ENCODE peak calls at places on chromosome 11, in six cellular contexts. One of them, this sample, is unnamed. For H3K4me1, the result is how much of the 10 kb centered on the place peaks cover.

GRCh38 chr11:74019860-74020259 is 11.0 kb upstream of the UCP3 start:
- DNase-seq in right cardiac atrium: no peak
- DNase-seq in K562: no peak
- DNase-seq in astrocyte: peak
- DNase-seq in A549: no peak
- DNase-seq in tibial artery: no peak
- DNase-seq in this sample: no peak

GRCh38 chr11:36231300-36231699 is 57.9 kb downstream of the COMMD9 start:
- DNase-seq in tibial artery: no peak
- DNase-seq in K562: no peak
- DNase-seq in astrocyte: peak
- DNase-seq in A549: no peak
- DNase-seq in right cardiac atrium: no peak
- DNase-seq in this sample: no peak

GRCh38 chr11:76148207-76148606 is 58.1 kb downstream of the WNT11 start:
- DNase-seq in astrocyte: no peak
- DNase-seq in A549: no peak
- DNase-seq in right cardiac atrium: no peak
- DNase-seq in K562: no peak
- DNase-seq in tibial artery: peak
- DNase-seq in this sample: no peak

GRCh38 chr11:74380746-74381439 is 17.3 kb downstream of the PGM2L1 start:
- DNase-seq in K562: no peak
- DNase-seq in tibial artery: no peak
- DNase-seq in right cardiac atrium: no peak
- DNase-seq in A549: peak
- DNase-seq in astrocyte: no peak
- DNase-seq in this sample: no peak

GRCh38 chr11:104973616-104974015 is 5.2 kb upstream of the CASP4 start:
- DNase-seq in K562: no peak
- DNase-seq in A549: no peak
- DNase-seq in right cardiac atrium: no peak
- DNase-seq in astrocyte: no peak
- DNase-seq in tibial artery: no peak
- DNase-seq in this sample: no peak

GRCh38 chr11:91156041-91156440 is 933.2 kb upstream of the CHORDC1 start:
- DNase-seq in K562: no peak
- DNase-seq in A549: no peak
- DNase-seq in tibial artery: no peak
- DNase-seq in astrocyte: peak
- DNase-seq in right cardiac atrium: no peak
- DNase-seq in this sample: no peak

GRCh38 chr11:77191823-77192495 is 63.9 kb downstream of the MYO7A start:
- DNase-seq in A549: peak
- DNase-seq in right cardiac atrium: peak
- DNase-seq in K562: peak
- DNase-seq in tibial artery: no peak
- DNase-seq in astrocyte: peak
- DNase-seq in this sample: no peak

GRCh38 chr11:102485095-102485722 is 32.6 kb upstream of the TMEM123 start:
- DNase-seq in astrocyte: no peak
- DNase-seq in right cardiac atrium: no peak
- DNase-seq in tibial artery: no peak
- DNase-seq in A549: no peak
- DNase-seq in K562: no peak
- DNase-seq in this sample: no peak

GRCh38 chr11:134393638-134394037 is 18.4 kb downstream of the B3GAT1 start:
- DNase-seq in A549: peak
- DNase-seq in astrocyte: no peak
- DNase-seq in right cardiac atrium: no peak
- DNase-seq in K562: peak
- DNase-seq in tibial artery: no peak
- DNase-seq in this sample: no peak

GRCh38 chr11:115872418-115872817 is 368.2 kb upstream of the CADM1 start:
- DNase-seq in A549: no peak
- DNase-seq in astrocyte: no peak
- DNase-seq in K562: no peak
- DNase-seq in right cardiac atrium: no peak
- DNase-seq in tibial artery: no peak
- DNase-seq in this sample: no peak

GRCh38 chr11:108959124-108959761 is 294.4 kb downstream of the DDX10 start:
- DNase-seq in astrocyte: no peak
- DNase-seq in tibial artery: no peak
- DNase-seq in K562: no peak
- DNase-seq in right cardiac atrium: no peak
- DNase-seq in A549: no peak
- DNase-seq in this sample: no peak

GRCh38 chr11:85029964-85030363 is 597.2 kb downstream of the DLG2 start:
- DNase-seq in K562: no peak
- DNase-seq in tibial artery: no peak
- DNase-seq in astrocyte: peak
- DNase-seq in right cardiac atrium: no peak
- DNase-seq in A549: peak
- DNase-seq in this sample: no peak

GRCh38 chr11:856397-856796 is 13.7 kb downstream of the TSPAN4 start:
- DNase-seq in right cardiac atrium: no peak
- DNase-seq in astrocyte: no peak
- DNase-seq in K562: no peak
- DNase-seq in tibial artery: no peak
- DNase-seq in A549: no peak
- DNase-seq in this sample: no peak

GRCh38 chr11:100855466-100856067 is 168.5 kb downstream of the ARHGAP42 start:
- DNase-seq in tibial artery: no peak
- DNase-seq in astrocyte: peak
- DNase-seq in K562: peak
- DNase-seq in A549: peak
- DNase-seq in right cardiac atrium: no peak
- DNase-seq in this sample: no peak

GRCh38 chr11:17846852-17847453 is 112.4 kb downstream of the KCNC1 start:
- DNase-seq in astrocyte: peak
- DNase-seq in tibial artery: no peak
- DNase-seq in A549: peak
- DNase-seq in K562: peak
- DNase-seq in right cardiac atrium: peak
- DNase-seq in this sample: no peak

GRCh38 chr11:134157451-134157850 is 66.3 kb downstream of the NCAPD3 start:
- DNase-seq in right cardiac atrium: no peak
- DNase-seq in A549: no peak
- DNase-seq in astrocyte: no peak
- DNase-seq in K562: no peak
- DNase-seq in tibial artery: no peak
- DNase-seq in this sample: no peak

GRCh38 chr11:94185387-94186084 is 56.9 kb downstream of the PANX1 start:
- DNase-seq in A549: no peak
- DNase-seq in astrocyte: peak
- DNase-seq in right cardiac atrium: no peak
- DNase-seq in tibial artery: no peak
- DNase-seq in K562: no peak
- DNase-seq in this sample: no peak

GRCh38 chr11:35272391-35272821 is 133.4 kb downstream of the CD44 start:
- DNase-seq in K562: no peak
- DNase-seq in right cardiac atrium: no peak
- DNase-seq in astrocyte: no peak
- DNase-seq in A549: no peak
- DNase-seq in tibial artery: no peak
- DNase-seq in this sample: no peak

GRCh38 chr11:95829580-95830259 is 39.4 kb downstream of the CEP57 start:
- DNase-seq in right cardiac atrium: no peak
- DNase-seq in A549: no peak
- DNase-seq in tibial artery: no peak
- DNase-seq in K562: no peak
- DNase-seq in astrocyte: peak
- DNase-seq in this sample: no peak

GRCh38 chr11:70481625-70482528 is 83.5 kb downstream of the CTTN start:
- DNase-seq in K562: peak
- DNase-seq in A549: peak
- DNase-seq in tibial artery: no peak
- DNase-seq in astrocyte: peak
- DNase-seq in right cardiac atrium: peak
- DNase-seq in this sample: no peak

GRCh38 chr11:118789501-118790356 is 1.2 kb downstream of the DDX6 start:
- DNase-seq in K562: peak
- DNase-seq in A549: peak
- DNase-seq in tibial artery: peak
- DNase-seq in astrocyte: peak
- DNase-seq in right cardiac atrium: peak
- DNase-seq in this sample: no peak

GRCh38 chr11:62295504-62295903 is 3.4 kb downstream of the SCGB1D4 start:
- DNase-seq in K562: peak
- DNase-seq in A549: peak
- DNase-seq in astrocyte: peak
- DNase-seq in right cardiac atrium: no peak
- DNase-seq in tibial artery: no peak
- DNase-seq in this sample: no peak

GRCh38 chr11:118572914-118573550 is 823 bp downstream of the ARCN1 start:
- DNase-seq in right cardiac atrium: no peak
- DNase-seq in tibial artery: no peak
- DNase-seq in astrocyte: peak
- DNase-seq in A549: peak
- DNase-seq in K562: peak
- DNase-seq in this sample: no peak

GRCh38 chr11:4577761-4578160 is 3.8 kb upstream of the OR52I2 start:
- DNase-seq in A549: no peak
- DNase-seq in tibial artery: no peak
- DNase-seq in right cardiac atrium: no peak
- DNase-seq in astrocyte: no peak
- DNase-seq in K562: no peak
- DNase-seq in this sample: no peak

GRCh38 chr11:26580929-26581328 is 8.9 kb upstream of the MUC15 start:
- DNase-seq in astrocyte: peak
- DNase-seq in right cardiac atrium: no peak
- DNase-seq in K562: no peak
- DNase-seq in A549: peak
- DNase-seq in tibial artery: no peak
- DNase-seq in this sample: no peak

GRCh38 chr11:121592708-121593107 is 139.9 kb upstream of the SORL1-AS1 start:
- DNase-seq in tibial artery: no peak
- DNase-seq in A549: no peak
- DNase-seq in astrocyte: no peak
- DNase-seq in K562: no peak
- DNase-seq in right cardiac atrium: no peak
- DNase-seq in this sample: no peak

GRCh38 chr11:1943977-1944376 is 3.2 kb upstream of the MRPL23 start:
- DNase-seq in tibial artery: no peak
- DNase-seq in A549: no peak
- DNase-seq in astrocyte: peak
- DNase-seq in right cardiac atrium: no peak
- DNase-seq in K562: no peak
- DNase-seq in this sample: no peak

GRCh38 chr11:125872138-125872491 is 15.4 kb upstream of the HYLS1 start:
- DNase-seq in right cardiac atrium: no peak
- DNase-seq in astrocyte: no peak
- DNase-seq in K562: no peak
- DNase-seq in tibial artery: no peak
- DNase-seq in A549: no peak
- DNase-seq in this sample: no peak

GRCh38 chr11:47155914-47156313 is 20.8 kb downstream of the ARFGAP2 start:
- DNase-seq in A549: no peak
- DNase-seq in tibial artery: no peak
- DNase-seq in right cardiac atrium: no peak
- DNase-seq in K562: no peak
- DNase-seq in astrocyte: no peak
- DNase-seq in this sample: no peak

GRCh38 chr11:74306440-74307175 is 4.8 kb downstream of the P4HA3 start:
- DNase-seq in K562: no peak
- DNase-seq in A549: no peak
- DNase-seq in astrocyte: no peak
- DNase-seq in right cardiac atrium: no peak
- DNase-seq in tibial artery: no peak
- DNase-seq in this sample: no peak

GRCh38 chr11:44286268-44286880 is 23.6 kb downstream of the ALX4 start:
- DNase-seq in astrocyte: peak
- DNase-seq in K562: peak
- DNase-seq in right cardiac atrium: peak
- DNase-seq in tibial artery: no peak
- DNase-seq in A549: peak
- DNase-seq in this sample: no peak

GRCh38 chr11:48164836-48165235 is 51.8 kb upstream of the OR4B1 start:
- DNase-seq in right cardiac atrium: no peak
- DNase-seq in K562: no peak
- DNase-seq in A549: no peak
- DNase-seq in tibial artery: no peak
- DNase-seq in astrocyte: no peak
- DNase-seq in this sample: no peak
- H3K4me1 ChIP-seq in right cardiac atrium: under half
- H3K4me1 ChIP-seq in K562: under half
- H3K4me1 ChIP-seq in A549: under half
- H3K4me1 ChIP-seq in tibial artery: under half
- H3K4me1 ChIP-seq in astrocyte: under half
- H3K4me1 ChIP-seq in this sample: under half

DNA sequence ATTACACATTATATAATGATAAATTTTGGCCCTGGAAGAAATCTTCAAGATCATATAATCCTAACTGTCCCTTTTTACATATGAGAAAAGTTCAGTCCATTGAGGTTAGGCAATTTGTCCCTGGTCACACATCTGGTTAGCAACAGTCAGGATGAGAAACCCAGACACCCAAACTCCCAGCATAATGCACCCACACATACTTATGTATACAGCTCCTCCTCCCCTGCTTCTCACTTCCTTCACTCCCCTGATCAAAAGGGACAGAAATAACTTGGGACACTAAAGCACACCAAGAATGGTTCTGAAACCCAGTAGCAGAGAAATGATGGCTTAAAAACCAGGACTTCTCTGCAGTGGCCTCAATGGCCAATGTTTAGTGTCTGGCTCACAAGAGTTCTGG is 11.1 kb downstream of the NUMA1 start:
- DNase-seq in right cardiac atrium: no peak
- DNase-seq in K562: no peak
- DNase-seq in A549: no peak
- DNase-seq in astrocyte: peak
- DNase-seq in tibial artery: no peak
- DNase-seq in this sample: no peak
- H3K4me3 ChIP-seq in right cardiac atrium: no peak
- H3K4me3 ChIP-seq in K562: no peak
- H3K4me3 ChIP-seq in A549: no peak
- H3K4me3 ChIP-seq in astrocyte: peak
- H3K4me3 ChIP-seq in tibial artery: no peak
- H3K4me3 ChIP-seq in this sample: no peak

DNA sequence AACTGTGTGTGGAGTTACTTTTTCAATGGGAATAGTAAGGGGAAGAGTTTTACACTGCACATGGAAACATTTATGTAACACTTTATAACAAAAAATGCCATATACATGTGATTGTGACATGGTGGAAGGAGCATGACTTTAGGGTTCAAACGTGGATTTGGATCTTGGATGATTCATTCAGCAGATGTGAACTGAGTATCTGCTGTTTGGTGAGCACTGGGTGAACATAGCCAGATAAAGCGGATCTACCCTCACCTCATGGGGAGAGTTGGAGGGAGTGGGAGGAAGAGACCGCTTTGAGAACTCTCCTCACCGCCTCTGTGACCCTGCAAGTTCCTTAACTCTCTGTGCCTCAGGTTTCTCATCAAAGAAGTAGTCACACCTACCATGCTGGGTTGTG is 3.1 kb downstream of the NAA40 start:
- DNase-seq in right cardiac atrium: no peak
- DNase-seq in A549: no peak
- DNase-seq in K562: peak
- DNase-seq in tibial artery: no peak
- DNase-seq in astrocyte: no peak
- DNase-seq in this sample: no peak
- H3K4me1 ChIP-seq in right cardiac atrium: under half
- H3K4me1 ChIP-seq in A549: under half
- H3K4me1 ChIP-seq in K562: half or more
- H3K4me1 ChIP-seq in tibial artery: under half
- H3K4me1 ChIP-seq in astrocyte: under half
- H3K4me1 ChIP-seq in this sample: under half

GRCh38 chr11:61042537-61042936 is 59.8 kb upstream of the CD5 start:
- DNase-seq in tibial artery: no peak
- DNase-seq in A549: no peak
- DNase-seq in astrocyte: no peak
- DNase-seq in K562: no peak
- DNase-seq in right cardiac atrium: no peak
- DNase-seq in this sample: no peak
- H3K4me3 ChIP-seq in tibial artery: no peak
- H3K4me3 ChIP-seq in A549: no peak
- H3K4me3 ChIP-seq in astrocyte: no peak
- H3K4me3 ChIP-seq in K562: no peak
- H3K4me3 ChIP-seq in right cardiac atrium: no peak
- H3K4me3 ChIP-seq in this sample: no peak